ENCODE peak calls at places on chromosomes 2 and 18, in four cellular contexts. M is T-helper 17 cell, R is COR-L47, W is NCI-H1105. O is an unnamed sample.

GRCh38 chr18:2147424-2147823 is 423.9 kb downstream of the METTL4 start:
- DNase-seq in M (no peak), W (no peak), R (no peak), O (no peak)

GRCh38 chr2:193349642-193350041 is 1154.9 kb upstream of the TMEFF2 start:
- DNase-seq in W (no peak), R (no peak), M (no peak), O (no peak)

GRCh38 chr2:85259865-85260264 is 67.9 kb downstream of the TGOLN2 start:
- DNase-seq in R (no peak), W (no peak), M (no peak), O (no peak)

GRCh38 chr2:188346059-188346458 is 54.4 kb downstream of the GULP1 start:
- DNase-seq in R (no peak), W (no peak), M (no peak), O (no peak)

GRCh38 chr2:121214296-121214695 is 70.7 kb downstream of the TFCP2L1 start:
- DNase-seq in W (no peak), R (no peak), M (no peak), O (no peak)

GRCh38 chr2:190451561-190452176 is 43.5 kb downstream of the MFSD6 start:
- DNase-seq in R (no peak), M (no peak), W (no peak), O (no peak)

GRCh38 chr2:86477349-86477748 is 36.2 kb downstream of the KDM3A start:
- DNase-seq in R (no peak), M (no peak), W (no peak), O (no peak)

GRCh38 chr2:86695053-86695691 is 24.9 kb upstream of the RMND5A start:
- DNase-seq in R (no peak), W (no peak), M (no peak), O (peak; percentile 30)

GRCh38 chr2:72694715-72695496 is 130.9 kb downstream of the EXOC6B start:
- DNase-seq in R (no peak), M (no peak), W (peak; percentile 66), O (no peak)

GRCh38 chr18:7221424-7222155 is 9.3 kb upstream of the LRRC30 start:
- DNase-seq in R (peak; percentile 84), M (no peak), W (peak; percentile 17), O (peak; percentile 52)

GRCh38 chr2:220940646-220941045 is 631.5 kb downstream of the EPHA4 start:
- DNase-seq in M (no peak), R (no peak), W (no peak), O (no peak)

O was measured in ACHN.